ENCODE peak calls at places on chromosome 6, in eight cellular contexts. R, M, T, Z, K, F, C and L are unnamed samples.

GRCh38 chr6:13488015-13488895 is 855 bp upstream of the GFOD1 start:
- DNase-seq in Z (no peak), C (no peak), R (peak), K (no peak), T (peak), M (peak), F (no peak), L (no peak)

GRCh38 chr6:11120273-11121005 is 8.9 kb upstream of the ERVFRD-1 start:
- DNase-seq in R (peak), K (no peak), C (no peak), M (no peak), T (no peak), Z (no peak), F (no peak), L (no peak)

GRCh38 chr6:13203145-13203544 is 125.2 kb downstream of the TBC1D7 start:
- DNase-seq in T (no peak), R (no peak), M (no peak), F (no peak), C (no peak), K (no peak), Z (no peak), L (no peak)

GRCh38 chr6:153941768-153942167 is 97.3 kb upstream of the OPRM1 start:
- DNase-seq in C (no peak), R (no peak), K (no peak), F (no peak), M (no peak), T (no peak), Z (no peak), L (no peak)

GRCh38 chr6:133136177-133136896 is 104.8 kb upstream of the EYA4 start:
- DNase-seq in M (no peak), K (no peak), C (no peak), R (no peak), T (no peak), F (no peak), Z (no peak), L (no peak)

GRCh38 chr6:143965503-143966171 is 42.4 kb downstream of the PLAGL1 start:
- DNase-seq in F (no peak), K (no peak), Z (no peak), R (peak), C (no peak), M (no peak), T (no peak), L (no peak)

GRCh38 chr6:22253955-22254655 is 42.7 kb downstream of the PRL start:
- DNase-seq in K (no peak), C (no peak), R (no peak), F (no peak), M (no peak), Z (no peak), T (no peak), L (no peak)

GRCh38 chr6:133814797-133815196 is 74.1 kb upstream of the TCF21 start:
- DNase-seq in F (no peak), Z (no peak), T (no peak), C (no peak), K (no peak), R (peak), M (peak), L (peak)

GRCh38 chr6:112014483-112014882 is 39.4 kb upstream of the CCN6 start:
- DNase-seq in K (no peak), C (no peak), F (no peak), T (no peak), M (no peak), R (peak), Z (no peak), L (peak)

GRCh38 chr6:157033428-157034140 is 256.4 kb downstream of the ARID1B start:
- DNase-seq in Z (no peak), M (no peak), R (peak), F (no peak), T (no peak), C (no peak), K (no peak), L (no peak)

GRCh38 chr6:154399097-154399496 is 42.5 kb upstream of the IPCEF1 start:
- DNase-seq in T (no peak), F (no peak), K (peak), C (no peak), R (no peak), M (no peak), Z (no peak), L (no peak)

GRCh38 chr6:2990179-2990931 is 9.3 kb upstream of the NQO2 start:
- DNase-seq in K (no peak), Z (peak), F (peak), M (peak), C (no peak), T (no peak), R (peak), L (no peak)
- H3K4me3 ChIP-seq in K (peak), Z (peak), F (peak), M (peak), C (peak), T (peak), R (peak), L (peak)

DNA sequence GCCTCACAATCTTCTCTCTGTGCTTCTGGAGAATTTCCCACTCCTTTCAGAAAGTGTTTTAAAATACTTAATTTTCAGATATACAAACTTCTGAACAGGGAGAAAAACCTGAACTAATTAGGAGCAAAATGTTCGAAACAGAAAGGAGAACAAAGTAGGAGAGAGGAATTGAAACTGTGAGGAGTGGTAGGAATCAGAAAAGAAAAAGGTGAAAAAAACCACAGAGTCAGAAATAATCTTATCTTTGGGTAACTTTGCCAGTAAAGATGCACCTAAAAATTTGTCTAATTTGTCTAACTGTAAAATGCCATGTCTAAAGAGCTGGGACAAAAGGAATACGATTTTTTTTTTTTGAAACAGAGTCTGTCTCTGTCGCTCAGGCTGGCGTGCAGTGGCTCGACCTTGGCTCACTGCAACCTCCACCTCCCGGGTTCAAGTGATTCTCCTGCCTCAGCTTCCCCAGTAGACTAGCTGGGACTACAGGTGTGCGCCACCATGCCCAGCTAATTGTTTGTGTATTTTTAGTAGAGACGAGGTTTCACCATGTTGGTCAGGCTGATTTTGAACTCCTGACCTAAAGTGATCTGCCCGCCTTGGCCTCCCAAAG is 4.7 kb upstream of the RIPOR2 start:
- DNase-seq in M (no peak), K (no peak), R (no peak), C (no peak), F (no peak), Z (no peak), T (no peak), L (no peak)
- H3K4me3 ChIP-seq in M (no peak), K (no peak), R (no peak), C (no peak), F (no peak), Z (no peak), T (no peak), L (no peak)

GRCh38 chr6:7544597-7544996 is 3.1 kb downstream of the DSP start:
- DNase-seq in Z (no peak), R (no peak), F (no peak), K (no peak), T (no peak), C (no peak), M (no peak), L (no peak)
- H3K4me3 ChIP-seq in Z (peak), R (no peak), F (no peak), K (no peak), T (no peak), C (no peak), M (no peak), L (no peak)

DNA sequence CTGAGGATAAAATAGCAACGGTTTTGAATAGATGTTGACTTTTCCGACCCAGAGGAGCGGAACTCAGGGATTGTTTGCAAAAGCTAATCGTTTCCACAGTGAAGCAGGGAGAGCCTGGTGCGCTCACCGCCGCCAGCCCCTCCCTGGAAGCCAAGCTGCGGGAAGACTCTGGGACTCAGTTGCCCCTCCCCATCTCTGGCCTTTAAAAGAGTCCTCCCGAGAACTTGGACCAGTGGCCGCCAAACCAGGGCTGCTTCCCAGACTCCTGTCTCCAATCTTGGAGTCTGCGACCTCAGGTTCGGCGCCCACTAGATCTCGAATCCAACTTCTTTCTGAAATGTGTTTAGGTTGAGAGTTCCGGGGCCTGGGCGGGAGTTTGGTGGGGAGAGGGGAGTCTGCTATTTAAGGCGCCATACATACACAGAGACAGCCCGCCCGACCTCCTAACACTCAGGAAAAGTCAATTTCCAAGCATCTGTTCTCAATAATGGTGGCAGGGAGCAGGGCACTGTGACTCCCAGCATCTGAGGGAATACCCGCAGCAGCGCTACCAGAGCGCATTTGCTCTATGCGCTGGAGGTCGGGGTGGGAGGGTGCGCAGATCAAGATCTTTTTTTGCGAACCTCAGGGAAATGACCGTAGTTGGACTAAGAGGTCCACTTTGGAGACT is 812 bp upstream of the GRIK2 start:
- DNase-seq in M (no peak), R (no peak), Z (no peak), K (no peak), T (no peak), F (no peak), C (no peak), L (no peak)
- H3K4me3 ChIP-seq in M (no peak), R (no peak), Z (peak), K (peak), T (peak), F (no peak), C (peak), L (peak)

GRCh38 chr6:42177514-42178364 is 4.6 kb downstream of the GUCA1A start:
- DNase-seq in K (no peak), C (no peak), Z (peak), F (no peak), R (no peak), T (no peak), M (no peak), L (no peak)
- H3K4me3 ChIP-seq in K (no peak), C (no peak), Z (peak), F (no peak), R (no peak), T (no peak), M (no peak), L (peak)

DNA sequence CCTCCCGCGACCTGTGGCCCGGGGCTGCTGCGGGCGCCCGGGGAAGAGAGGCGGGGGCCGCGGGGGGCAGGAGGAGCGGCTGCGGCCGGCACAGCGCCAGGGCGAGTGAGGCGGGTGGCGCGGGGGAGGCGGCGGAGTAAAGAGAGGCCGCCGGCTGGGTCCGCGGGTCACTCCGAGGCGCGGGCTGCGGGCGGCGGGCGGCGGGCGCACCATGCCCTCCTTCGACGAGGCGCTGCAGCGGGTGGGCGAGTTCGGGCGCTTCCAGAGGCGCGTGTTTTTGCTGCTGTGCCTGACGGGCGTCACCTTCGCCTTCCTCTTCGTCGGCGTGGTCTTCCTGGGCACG is at the start of gene SLC22A3:
- DNase-seq in C (no peak), Z (no peak), F (no peak), M (peak), K (no peak), R (no peak), T (no peak), L (no peak)
- H3K4me3 ChIP-seq in C (peak), Z (peak), F (no peak), M (peak), K (no peak), R (peak), T (peak), L (peak)

DNA sequence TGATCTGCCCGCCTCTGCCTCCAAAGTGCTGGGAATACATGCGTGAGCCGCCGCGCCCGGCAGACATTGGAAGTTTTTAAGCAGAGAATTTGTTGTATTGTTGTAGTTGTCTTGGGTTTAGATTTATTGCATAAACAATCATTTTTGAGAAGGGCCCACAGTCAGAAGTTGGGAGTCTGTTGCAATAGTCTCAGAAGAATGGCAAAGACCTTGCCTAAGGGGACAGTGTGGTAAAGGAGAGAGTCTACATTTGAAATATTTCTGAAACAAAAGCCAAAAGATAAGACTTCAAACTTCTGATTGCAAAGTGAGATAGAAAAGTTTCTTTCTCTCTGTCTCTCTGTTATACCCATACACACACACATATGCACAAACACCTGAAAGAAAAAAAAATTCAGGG is 22.5 kb downstream of the HFE start:
- DNase-seq in K (no peak), Z (no peak), T (no peak), R (no peak), M (no peak), C (no peak), F (no peak), L (no peak)
- H3K4me3 ChIP-seq in K (no peak), Z (no peak), T (no peak), R (no peak), M (no peak), C (no peak), F (no peak), L (no peak)

GRCh38 chr6:44540881-44541280 is 153.4 kb downstream of the CDC5L start:
- DNase-seq in F (no peak), T (peak), K (peak), M (no peak), Z (no peak), R (no peak), C (no peak), L (no peak)
- H3K4me3 ChIP-seq in F (no peak), T (no peak), K (no peak), M (no peak), Z (no peak), R (no peak), C (no peak), L (no peak)

GRCh38 chr6:135852775-135853174 is 1.3 kb downstream of the PDE7B start:
- DNase-seq in M (no peak), K (no peak), F (no peak), T (no peak), Z (no peak), R (peak), C (no peak), L (no peak)

GRCh38 chr6:135854799-135855198 is 3.3 kb downstream of the PDE7B start:
- DNase-seq in M (no peak), T (no peak), Z (no peak), R (no peak), K (no peak), F (no peak), C (no peak), L (no peak)

GRCh38 chr6:135853986-135854385 is 2.5 kb downstream of the PDE7B start:
- DNase-seq in M (no peak), C (no peak), K (no peak), Z (no peak), R (no peak), T (no peak), F (no peak), L (no peak)

GRCh38 chr6:135851442-135852271 is at the start of gene PDE7B:
- DNase-seq in M (peak), R (peak), F (peak), T (peak), K (peak), Z (peak), C (peak), L (peak)

GRCh38 chr6:135853227-135853626 is 1.7 kb downstream of the PDE7B start:
- DNase-seq in C (no peak), R (peak), M (no peak), K (no peak), Z (no peak), F (no peak), T (no peak), L (no peak)
- H3K4me3 ChIP-seq in C (peak), R (no peak), M (no peak), K (no peak), Z (no peak), F (no peak), T (peak), L (peak)

GRCh38 chr6:79374308-79374707 is 139.8 kb upstream of the HMGN3 start:
- DNase-seq in R (no peak), K (no peak), T (no peak), Z (no peak), M (no peak), F (no peak), C (no peak), L (no peak)

GRCh38 chr6:79377830-79378460 is 143.5 kb upstream of the HMGN3 start:
- DNase-seq in F (no peak), Z (no peak), C (no peak), R (peak), K (no peak), M (no peak), T (no peak), L (no peak)

GRCh38 chr6:79375635-79376425 is 141.3 kb upstream of the HMGN3 start:
- DNase-seq in K (no peak), C (no peak), R (no peak), T (no peak), F (no peak), Z (no peak), M (no peak), L (no peak)

GRCh38 chr6:79378957-79379356 is 144.5 kb upstream of the HMGN3 start:
- DNase-seq in Z (no peak), C (no peak), M (no peak), K (no peak), R (no peak), F (no peak), T (no peak), L (no peak)

DNA sequence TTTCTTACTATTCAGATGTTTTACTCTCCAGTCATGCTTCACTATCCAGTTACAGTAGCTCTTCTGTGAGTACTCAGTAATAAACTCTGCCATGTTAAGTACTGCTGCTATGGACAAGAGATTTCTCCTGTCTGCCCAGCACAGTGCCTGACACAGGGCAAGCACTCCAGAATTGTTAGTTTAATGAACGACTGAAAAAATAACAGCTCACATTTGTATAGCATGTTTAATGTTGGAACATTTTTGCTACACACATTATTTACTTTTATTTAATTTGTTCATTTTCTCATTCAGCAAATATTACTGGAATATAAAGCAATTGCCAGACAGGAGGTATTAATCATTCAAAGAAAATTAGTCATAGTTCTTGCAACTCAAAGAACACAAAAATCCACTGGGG is 142.6 kb upstream of the HMGN3 start:
- DNase-seq in M (no peak), T (no peak), R (peak), Z (no peak), C (no peak), F (no peak), K (no peak), L (no peak)
- H3K4me3 ChIP-seq in M (no peak), T (no peak), R (no peak), Z (no peak), C (no peak), F (no peak), K (no peak), L (no peak)